ENCODE peak calls at places on chromosomes 2 and 18, in five cellular contexts. I is T-helper 2 cell treated with Interferon-gamma antibody and Interleukin-4, amounts not matched to agents 5 μg/mL and 100 μg/mL, for 36 hours; S is CD4-positive, alpha-beta memory T cell; D is neural crest cell; U is Calu3. C is an unnamed sample.

GRCh38 chr18:55097406-55098170 is 138.3 kb upstream of the CCDC68 start:
- DNase-seq in D (no peak), I (no peak), U (no peak), S (no peak), C (no peak)

GRCh38 chr2:102140367-102140766 is 2.2 kb upstream of the IL1R1 start:
- DNase-seq in U (no peak), D (no peak), S (no peak), I (no peak), C (no peak)

GRCh38 chr18:22846088-22846683 is 86.9 kb upstream of the RBBP8 start:
- DNase-seq in S (no peak), D (no peak), I (no peak), U (no peak), C (no peak)

GRCh38 chr2:241961454-241961853 is 91.9 kb downstream of the RTP5 start:
- DNase-seq in U (no peak), I (no peak), D (no peak), S (no peak), C (no peak)

GRCh38 chr18:48475635-48476549 is 62.9 kb upstream of the CTIF start:
- DNase-seq in D (peak), I (peak), S (peak), U (peak), C (peak)

GRCh38 chr18:48819781-48820482 is 130.8 kb downstream of the SMAD7 start:
- DNase-seq in D (no peak), U (no peak), S (no peak), I (no peak), C (peak)

GRCh38 chr2:58539973-58540372 is 298.8 kb upstream of the FANCL start:
- DNase-seq in I (no peak), D (no peak), U (no peak), S (no peak), C (no peak)

GRCh38 chr18:13375302-13376255 is 157.0 kb downstream of the LDLRAD4 start:
- DNase-seq in U (peak), S (peak), D (no peak), I (peak), C (no peak)

GRCh38 chr2:241280291-241280690 is 35.2 kb downstream of the HDLBP start:
- DNase-seq in D (no peak), I (no peak), S (no peak), U (no peak), C (no peak)

GRCh38 chr2:109126501-109126860 is 2.5 kb upstream of the SH3RF3 start:
- DNase-seq in I (no peak), D (no peak), S (no peak), U (no peak), C (no peak)

GRCh38 chr18:78871631-78872030 is 108.0 kb upstream of the SALL3 start:
- DNase-seq in U (no peak), S (no peak), D (no peak), I (no peak), C (no peak)

GRCh38 chr2:235045336-235045972 is 93.6 kb downstream of the SH3BP4 start:
- DNase-seq in S (no peak), U (peak), D (no peak), I (no peak), C (no peak)

GRCh38 chr2:86064006-86064405 is 41.7 kb downstream of the POLR1A start:
- DNase-seq in I (no peak), U (no peak), D (no peak), S (no peak), C (no peak)

GRCh38 chr2:111194835-111195621 is 74.3 kb downstream of the BCL2L11 start:
- DNase-seq in U (no peak), I (peak), S (no peak), D (no peak), C (no peak)

GRCh38 chr2:99771691-99772333 is 282.0 kb upstream of the REV1 start:
- DNase-seq in S (no peak), D (no peak), U (no peak), I (no peak), C (no peak)

GRCh38 chr2:86047575-86048382 is 57.9 kb downstream of the POLR1A start:
- DNase-seq in D (no peak), S (no peak), U (no peak), I (no peak), C (no peak)

GRCh38 chr2:2043394-2043793 is 287.7 kb downstream of the MYT1L start:
- DNase-seq in U (no peak), S (no peak), I (no peak), D (no peak), C (no peak)

GRCh38 chr2:119473621-119474370 is 42.1 kb downstream of the TMEM37 start:
- DNase-seq in D (no peak), U (no peak), S (no peak), I (no peak), C (no peak)

GRCh38 chr18:49160075-49160930 is 209.5 kb upstream of the SMAD7 start:
- DNase-seq in U (no peak), I (no peak), S (no peak), D (no peak), C (no peak)

GRCh38 chr2:239599299-239599698 is 198.5 kb upstream of the HDAC4 start:
- DNase-seq in S (no peak), U (no peak), I (no peak), D (no peak), C (no peak)

GRCh38 chr2:119289642-119290041 is 66.0 kb downstream of the STEAP3 start:
- DNase-seq in I (no peak), U (no peak), S (no peak), D (no peak), C (no peak)

GRCh38 chr2:234989183-234989701 is 37.4 kb downstream of the SH3BP4 start:
- DNase-seq in I (no peak), S (no peak), U (peak), D (no peak), C (no peak)

GRCh38 chr2:239825705-239825979 is 199.5 kb downstream of the NDUFA10 start:
- DNase-seq in S (no peak), U (no peak), I (no peak), D (no peak), C (peak)

GRCh38 chr2:191115391-191115790 is 35.4 kb downstream of the STAT4 start:
- DNase-seq in S (peak), D (no peak), I (peak), U (no peak), C (no peak)

GRCh38 chr2:108454440-108454839 is 5.4 kb downstream of the GCC2 start:
- DNase-seq in I (no peak), U (no peak), S (no peak), D (no peak), C (no peak)

GRCh38 chr2:43127941-43128561 is 98.4 kb downstream of the ZFP36L2 start:
- DNase-seq in D (no peak), S (no peak), I (no peak), U (no peak), C (no peak)

GRCh38 chr2:189535433-189535832 is 45.2 kb downstream of the SLC40A1 start:
- DNase-seq in I (no peak), U (no peak), S (no peak), D (no peak), C (no peak)

C was measured in WTC11.